ENCODE peak calls at places on chromosomes 7 and 10, in ten cellular contexts. X, G, H, U, I, P, O, L, N and A are unnamed samples.

GRCh38 chr7:15199482-15199881 is 296.9 kb upstream of the DGKB start:
- DNase-seq in G (no peak), H (peak), I (no peak), O (no peak), L (peak), U (peak), P (no peak), X (peak), N (no peak), A (no peak)

GRCh38 chr10:58384095-58384494 is 1.1 kb upstream of the TFAM start:
- DNase-seq in I (no peak), P (no peak), U (no peak), X (no peak), L (no peak), G (no peak), H (no peak), O (peak), N (no peak), A (no peak)

GRCh38 chr10:70494536-70494935 is 16.0 kb downstream of the PALD1 start:
- DNase-seq in L (no peak), H (peak), O (peak), I (no peak), U (no peak), P (no peak), G (peak), N (no peak), X (no peak), A (no peak)

GRCh38 chr7:98867271-98867701 is 2.5 kb downstream of the TMEM130 start:
- DNase-seq in H (no peak), U (peak), G (no peak), L (no peak), P (no peak), O (no peak), X (no peak), I (peak), N (no peak), A (peak)

GRCh38 chr7:23955145-23955544 is 245.1 kb downstream of the STK31 start:
- DNase-seq in L (no peak), N (no peak), P (no peak), U (no peak), H (no peak), O (no peak), I (no peak), X (peak), G (no peak), A (no peak)

GRCh38 chr10:4395731-4396130 is 430.3 kb upstream of the AKR1E2 start:
- DNase-seq in I (no peak), N (no peak), G (no peak), O (no peak), X (no peak), L (no peak), H (no peak), U (no peak), P (no peak), A (no peak)

GRCh38 chr10:68153473-68154210 is 44.4 kb downstream of the MYPN start:
- DNase-seq in H (peak), I (no peak), L (peak), P (peak), O (no peak), U (peak), X (peak), G (no peak), N (no peak), A (peak)

GRCh38 chr10:9075420-9075819 is 1020.9 kb downstream of the GATA3 start:
- DNase-seq in G (no peak), N (no peak), P (no peak), I (no peak), U (no peak), H (no peak), O (no peak), X (no peak), L (peak), A (no peak)

GRCh38 chr7:141073173-141073640 is 657 bp upstream of the TMEM178B start:
- DNase-seq in N (peak), P (no peak), L (peak), X (no peak), I (peak), U (peak), O (peak), H (peak), G (no peak), A (peak)

GRCh38 chr7:57245206-57245605 is 113.0 kb upstream of the ZNF479 start:
- DNase-seq in I (no peak), U (no peak), X (no peak), N (no peak), P (no peak), H (no peak), G (no peak), O (no peak), L (no peak), A (no peak)

GRCh38 chr10:99337911-99338310 is 8.8 kb downstream of the CNNM1 start:
- DNase-seq in N (no peak), L (no peak), X (no peak), U (no peak), O (no peak), P (no peak), I (no peak), G (no peak), H (no peak), A (no peak)